ENCODE peak calls at places on chromosome 17, in nine cellular contexts. One of them, this sample, is unnamed.

GRCh38 chr17:72184805-72185204 is 64.0 kb downstream of the SOX9 start:
- DNase-seq in NCI-H774: no peak
- DNase-seq in ELR: no peak
- DNase-seq in HS-5: no peak
- DNase-seq in A172: no peak
- DNase-seq in effector CD4-positive, alpha-beta T cell: no peak
- DNase-seq in hypothalamus: no peak
- DNase-seq in MCF 10A: no peak
- DNase-seq in ovary: no peak
- DNase-seq in this sample: no peak

GRCh38 chr17:21711182-21711581 is 18.9 kb downstream of the KCNJ18 start:
- DNase-seq in effector CD4-positive, alpha-beta T cell: no peak
- DNase-seq in A172: no peak
- DNase-seq in MCF 10A: no peak
- DNase-seq in HS-5: no peak
- DNase-seq in NCI-H774: no peak
- DNase-seq in ovary: no peak
- DNase-seq in ELR: no peak
- DNase-seq in hypothalamus: no peak
- DNase-seq in this sample: no peak

GRCh38 chr17:83162035-83162745 is 82.8 kb downstream of the METRNL start:
- DNase-seq in ovary: no peak
- DNase-seq in MCF 10A: no peak
- DNase-seq in hypothalamus: no peak
- DNase-seq in effector CD4-positive, alpha-beta T cell: no peak
- DNase-seq in ELR: no peak
- DNase-seq in A172: no peak
- DNase-seq in HS-5: no peak
- DNase-seq in NCI-H774: no peak
- DNase-seq in this sample: no peak

GRCh38 chr17:21286066-21286770 is 1.7 kb downstream of the MAP2K3 start:
- DNase-seq in A172: peak; percentile 96
- DNase-seq in effector CD4-positive, alpha-beta T cell: no peak
- DNase-seq in ovary: peak; percentile 92
- DNase-seq in MCF 10A: peak; percentile 99
- DNase-seq in NCI-H774: no peak
- DNase-seq in hypothalamus: peak; percentile 21
- DNase-seq in ELR: peak; percentile 99
- DNase-seq in HS-5: peak; percentile 91
- DNase-seq in this sample: peak; percentile 89

GRCh38 chr17:4449736-4450135 is 16.0 kb downstream of the SPNS3 start:
- DNase-seq in MCF 10A: no peak
- DNase-seq in ovary: no peak
- DNase-seq in A172: peak; percentile 62
- DNase-seq in ELR: no peak
- DNase-seq in effector CD4-positive, alpha-beta T cell: no peak
- DNase-seq in NCI-H774: no peak
- DNase-seq in HS-5: no peak
- DNase-seq in hypothalamus: no peak
- DNase-seq in this sample: no peak

GRCh38 chr17:77327181-77327565 is 186.4 kb downstream of the SEC14L1 start:
- DNase-seq in MCF 10A: no peak
- DNase-seq in NCI-H774: no peak
- DNase-seq in ovary: peak; percentile 18
- DNase-seq in hypothalamus: no peak
- DNase-seq in effector CD4-positive, alpha-beta T cell: no peak
- DNase-seq in A172: no peak
- DNase-seq in ELR: no peak
- DNase-seq in HS-5: no peak
- DNase-seq in this sample: no peak

GRCh38 chr17:75549246-75550138 is 24.0 kb downstream of the LLGL2 start:
- DNase-seq in NCI-H774: peak; percentile 91
- DNase-seq in effector CD4-positive, alpha-beta T cell: no peak
- DNase-seq in MCF 10A: peak; percentile 68
- DNase-seq in ovary: no peak
- DNase-seq in hypothalamus: no peak
- DNase-seq in A172: no peak
- DNase-seq in ELR: no peak
- DNase-seq in HS-5: no peak
- DNase-seq in this sample: peak; percentile 94

GRCh38 chr17:4858880-4859260 is 25.7 kb downstream of the MINK1 start:
- DNase-seq in ELR: peak; percentile 18
- DNase-seq in hypothalamus: no peak
- DNase-seq in ovary: peak; percentile 39
- DNase-seq in MCF 10A: peak; percentile 91
- DNase-seq in A172: peak; percentile 54
- DNase-seq in effector CD4-positive, alpha-beta T cell: no peak
- DNase-seq in HS-5: no peak
- DNase-seq in NCI-H774: no peak
- DNase-seq in this sample: no peak

GRCh38 chr17:77865109-77865611 is 93.3 kb upstream of the TNRC6C start:
- DNase-seq in NCI-H774: no peak
- DNase-seq in MCF 10A: no peak
- DNase-seq in ovary: no peak
- DNase-seq in HS-5: no peak
- DNase-seq in A172: no peak
- DNase-seq in ELR: no peak
- DNase-seq in hypothalamus: no peak
- DNase-seq in effector CD4-positive, alpha-beta T cell: no peak
- DNase-seq in this sample: no peak

GRCh38 chr17:19579867-19580565 is 46.4 kb downstream of the SLC47A1 start:
- DNase-seq in MCF 10A: no peak
- DNase-seq in hypothalamus: no peak
- DNase-seq in effector CD4-positive, alpha-beta T cell: no peak
- DNase-seq in ELR: no peak
- DNase-seq in ovary: peak; percentile 48
- DNase-seq in NCI-H774: no peak
- DNase-seq in A172: no peak
- DNase-seq in HS-5: no peak
- DNase-seq in this sample: no peak

GRCh38 chr17:30824002-30824355 is 513 bp downstream of the CRLF3 start:
- DNase-seq in MCF 10A: peak; percentile 12
- DNase-seq in ovary: peak; percentile 28
- DNase-seq in NCI-H774: no peak
- DNase-seq in HS-5: no peak
- DNase-seq in A172: no peak
- DNase-seq in hypothalamus: no peak
- DNase-seq in effector CD4-positive, alpha-beta T cell: no peak
- DNase-seq in ELR: peak; percentile 52
- DNase-seq in this sample: peak; percentile 40

GRCh38 chr17:46964315-46965265 is 14.5 kb downstream of the RPRML start:
- DNase-seq in A172: peak; percentile 39
- DNase-seq in MCF 10A: peak; percentile 42
- DNase-seq in ovary: no peak
- DNase-seq in HS-5: no peak
- DNase-seq in ELR: peak; percentile 40
- DNase-seq in NCI-H774: no peak
- DNase-seq in effector CD4-positive, alpha-beta T cell: no peak
- DNase-seq in hypothalamus: no peak
- DNase-seq in this sample: no peak

GRCh38 chr17:66841328-66841727 is 6.4 kb downstream of the CACNG5 start:
- DNase-seq in MCF 10A: peak; percentile 13
- DNase-seq in hypothalamus: no peak
- DNase-seq in ELR: no peak
- DNase-seq in HS-5: no peak
- DNase-seq in NCI-H774: no peak
- DNase-seq in effector CD4-positive, alpha-beta T cell: no peak
- DNase-seq in ovary: no peak
- DNase-seq in A172: no peak
- DNase-seq in this sample: peak; percentile 5